ENCODE peak calls at places on chromosomes 12 and 14, in four cellular contexts. L, G, E and R are unnamed samples.
A peak's percentile ranks its signal among the peaks of the same experiment; 100 is the strongest.

GRCh38 chr12:102388469-102388868 is 91.9 kb downstream of the IGF1 start:
- DNase-seq in L (no peak), E (no peak), G (no peak), R (no peak)

GRCh38 chr14:74655597-74656389 is 43.8 kb upstream of the LTBP2 start:
- DNase-seq in G (peak; percentile 38), E (no peak), L (no peak), R (no peak)

GRCh38 chr14:52081964-52082363 is 13.1 kb upstream of the NID2 start:
- DNase-seq in E (no peak), G (no peak), L (no peak), R (no peak)

GRCh38 chr14:106789318-106789717 is 1262.9 kb downstream of the TMEM121 start:
- DNase-seq in G (no peak), E (no peak), L (no peak), R (no peak)

GRCh38 chr14:72888202-72888601 is 5.7 kb downstream of the DPF3 start:
- DNase-seq in G (no peak), L (no peak), E (no peak), R (no peak)

GRCh38 chr14:39228509-39229221 is 5.0 kb upstream of the MIA2 start:
- DNase-seq in G (no peak), E (no peak), L (no peak), R (no peak)

GRCh38 chr14:103332143-103332919 is 1.7 kb upstream of the EIF5 start:
- DNase-seq in L (no peak), G (peak; percentile 54), E (no peak), R (no peak)

GRCh38 chr12:81896771-81897170 is 137.6 kb upstream of the PPFIA2 start:
- DNase-seq in G (no peak), E (no peak), L (no peak), R (no peak)

GRCh38 chr12:131736807-131737484 is 26.1 kb downstream of the SFSWAP start:
- DNase-seq in L (peak; percentile 78), G (no peak), E (no peak), R (no peak)

GRCh38 chr14:55482936-55483605 is 42.7 kb upstream of the TBPL2 start:
- DNase-seq in E (no peak), G (no peak), L (no peak), R (no peak)

GRCh38 chr14:97978336-97978735 is 1181.2 kb downstream of the VRK1 start:
- DNase-seq in E (no peak), L (no peak), G (peak; percentile 89), R (peak; percentile 87)

GRCh38 chr14:100777366-100778077 is 48.4 kb upstream of the MEG3 start:
- DNase-seq in G (no peak), E (no peak), L (no peak), R (peak; percentile 4)

GRCh38 chr12:47819902-47820630 is at the start of gene HDAC7:
- DNase-seq in E (peak; percentile 59), G (peak; percentile 89), L (peak; percentile 66), R (peak; percentile 94)

GRCh38 chr12:67667276-67668073 is 18.9 kb downstream of the DYRK2 start:
- DNase-seq in G (peak; percentile 86), L (no peak), E (no peak), R (peak; percentile 42)

GRCh38 chr14:67335781-67336180 is 23.8 kb downstream of the ATP6V1D start:
- DNase-seq in G (no peak), E (peak; percentile 22), L (no peak), R (no peak)

GRCh38 chr14:27026097-27026496 is 428.3 kb upstream of the NOVA1 start:
- DNase-seq in L (no peak), G (no peak), E (no peak), R (no peak)

GRCh38 chr14:69703047-69704046 is 63.6 kb upstream of the SRSF5 start:
- DNase-seq in G (no peak), E (no peak), L (no peak), R (no peak)

GRCh38 chr12:27366621-27367020 is 34.0 kb downstream of the BMAL2 start:
- DNase-seq in E (peak; percentile 41), G (no peak), L (peak; percentile 34), R (no peak)

GRCh38 chr12:131699434-131699833 is 11.5 kb upstream of the SFSWAP start:
- DNase-seq in L (peak; percentile 42), E (no peak), G (no peak), R (no peak)

GRCh38 chr12:118781692-118782091 is 199.6 kb upstream of the SRRM4 start:
- DNase-seq in L (no peak), G (no peak), E (no peak), R (no peak)

GRCh38 chr12:109752117-109753053 is 38.8 kb downstream of the FAM222A start:
- DNase-seq in E (no peak), G (no peak), L (no peak), R (peak; percentile 39)

GRCh38 chr12:2295941-2296461 is 243.2 kb downstream of the CACNA1C start:
- DNase-seq in L (peak; percentile 63), G (no peak), E (no peak), R (no peak)

GRCh38 chr12:25976289-25976688 is 17.8 kb downstream of the RASSF8 start:
- DNase-seq in L (peak; percentile 80), G (peak; percentile 85), E (no peak), R (no peak)